ENCODE peak calls at places on chromosome X, in four cellular contexts. Q is SK-N-SH, J is WTC11, A is K562. S is an unnamed sample.

GRCh38 chrX:17812763-17813162 is 48.3 kb downstream of the RAI2 start:
- DNase-seq in Q (peak), J (no peak), A (peak), S (no peak)

GRCh38 chrX:40719218-40719617 is 16.1 kb downstream of the MED14 start:
- DNase-seq in Q (no peak), J (no peak), A (no peak), S (no peak)

GRCh38 chrX:131735127-131735526 is 191.3 kb downstream of the OR13H1 start:
- DNase-seq in Q (no peak), J (no peak), A (no peak), S (no peak)

GRCh38 chrX:9327747-9328145 is 137.1 kb upstream of the TBL1X start:
- DNase-seq in Q (no peak), J (no peak), A (no peak), S (no peak)

GRCh38 chrX:48617542-48618340 is 20.4 kb downstream of the WDR13 start:
- DNase-seq in Q (no peak), J (no peak), A (peak), S (no peak)

GRCh38 chrX:65744965-65745364 is 77.5 kb downstream of the MSN start:
- DNase-seq in Q (no peak), J (no peak), A (no peak), S (no peak)

GRCh38 chrX:6465731-6466130 is 69.2 kb downstream of the VCX3A start:
- DNase-seq in Q (no peak), J (no peak), A (no peak), S (no peak)

GRCh38 chrX:152177497-152178269 is 39.3 kb upstream of the MAGEA10 start:
- DNase-seq in Q (no peak), J (no peak), A (no peak), S (no peak)

GRCh38 chrX:107716045-107716684 is 59.4 kb downstream of the TSC22D3 start:
- DNase-seq in Q (peak), J (peak), A (no peak), S (no peak)

GRCh38 chrX:96183843-96184242 is 500.8 kb upstream of the DIAPH2 start:
- DNase-seq in Q (no peak), J (no peak), A (no peak), S (no peak)

GRCh38 chrX:40784516-40785151 is 49.3 kb upstream of the MED14 start:
- DNase-seq in Q (no peak), J (no peak), A (no peak), S (no peak)

GRCh38 chrX:15576019-15576418 is 24.7 kb downstream of the ACE2 start:
- DNase-seq in Q (no peak), J (no peak), A (no peak), S (no peak)

GRCh38 chrX:71638409-71638808 is 20.1 kb upstream of the CXCR3 start:
- DNase-seq in Q (no peak), J (no peak), A (no peak), S (no peak)

GRCh38 chrX:122880952-122881351 is 303.1 kb upstream of the GRIA3 start:
- DNase-seq in Q (no peak), J (no peak), A (no peak), S (no peak)

GRCh38 chrX:8254386-8254785 is 83.3 kb upstream of the VCX2 start:
- DNase-seq in Q (no peak), J (no peak), A (no peak), S (no peak)

GRCh38 chrX:102979536-102979935 is 42.5 kb downstream of the RAB40AL start:
- DNase-seq in Q (no peak), J (no peak), A (no peak), S (no peak)

GRCh38 chrX:125604448-125604847 is 284.8 kb downstream of the TEX13C start:
- DNase-seq in Q (no peak), J (no peak), A (no peak), S (no peak)

GRCh38 chrX:136907626-136908025 is 27.1 kb upstream of the RBMX start:
- DNase-seq in Q (no peak), J (no peak), A (no peak), S (no peak)

GRCh38 chrX:148265829-148266228 is 234.6 kb upstream of the AFF2 start:
- DNase-seq in Q (no peak), J (no peak), A (no peak), S (no peak)

GRCh38 chrX:38335382-38335781 is 8.1 kb upstream of the RPGR start:
- DNase-seq in Q (peak), J (no peak), A (no peak), S (no peak)

GRCh38 chrX:24026403-24026801 is 584 bp downstream of the KLHL15 start:
- DNase-seq in Q (peak), J (no peak), A (peak), S (no peak)

GRCh38 chrX:15334561-15334960 is 762 bp downstream of the PIGA start:
- DNase-seq in Q (no peak), J (no peak), A (peak), S (no peak)

DNA sequence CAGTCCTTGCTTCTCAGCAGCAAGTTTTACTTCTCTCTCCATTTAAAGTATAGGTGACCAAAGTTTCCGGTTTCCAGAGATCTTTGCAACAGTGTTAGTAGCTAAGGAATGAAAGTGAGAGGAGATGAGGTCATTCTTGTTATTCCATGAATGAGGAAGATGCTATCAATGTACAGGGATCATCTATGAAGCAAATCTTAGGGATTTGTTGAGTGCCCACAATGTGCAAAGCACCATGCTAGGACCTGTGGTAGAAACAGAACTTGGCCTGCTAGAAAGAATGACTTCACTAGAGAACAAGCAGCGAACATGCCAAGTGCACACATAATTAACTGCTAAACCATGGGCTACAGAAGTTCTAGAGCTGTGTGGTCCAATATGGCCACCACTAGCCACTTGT is 112.5 kb downstream of the MID1 start:
- DNase-seq in Q (no peak), J (no peak), A (no peak), S (no peak)
- TF ChIP-seq USF1 in Q (no peak), J (no peak), A (no peak), S (no peak)

GRCh38 chrX:45697591-45697990 is 496.9 kb upstream of the DIPK2B start:
- DNase-seq in Q (no peak), J (no peak), A (no peak), S (no peak)

GRCh38 chrX:45696762-45697161 is 496.1 kb upstream of the DIPK2B start:
- DNase-seq in Q (no peak), J (no peak), A (no peak), S (no peak)

DNA sequence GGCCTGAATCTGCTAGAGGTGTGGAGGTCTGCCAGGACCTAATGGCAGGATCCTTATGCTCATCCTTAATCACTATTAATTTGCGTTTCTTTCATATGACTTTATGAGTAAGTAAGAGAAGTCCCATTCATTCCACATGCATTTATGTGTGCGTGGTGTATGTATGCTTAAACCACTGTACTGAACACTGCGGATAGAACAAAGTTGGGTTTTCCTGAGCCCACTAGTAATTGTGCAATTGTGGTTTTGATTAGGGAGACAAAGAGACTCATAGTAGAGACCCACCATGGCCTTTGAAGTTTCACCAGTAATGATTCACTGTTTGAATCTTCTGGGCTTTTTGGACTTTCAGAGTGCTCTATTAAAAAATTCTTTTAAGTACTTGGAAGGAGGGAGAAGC is 498.5 kb upstream of the DIPK2B start:
- DNase-seq in Q (no peak), J (no peak), A (no peak), S (no peak)
- TF ChIP-seq USF1 in Q (no peak), J (no peak), A (no peak), S (no peak)

DNA sequence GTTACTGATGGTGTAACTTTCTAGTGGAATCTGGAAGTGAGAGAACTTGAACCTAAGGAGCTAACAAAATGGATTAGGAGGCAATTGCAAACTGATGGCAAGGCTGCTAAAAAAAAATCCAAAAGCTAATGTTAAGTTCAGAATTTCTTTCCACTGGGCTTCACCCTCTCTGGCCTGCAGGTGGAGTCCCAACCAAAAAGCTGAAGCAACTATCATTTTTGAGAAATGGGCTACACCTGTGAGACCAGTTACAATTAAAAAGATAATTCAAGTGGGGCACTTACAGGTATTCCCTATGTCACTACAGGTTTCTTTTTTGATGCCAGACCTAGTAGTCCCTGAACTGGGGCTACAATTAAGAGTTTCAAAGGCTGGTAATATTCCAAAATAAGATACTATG is 142.1 kb upstream of the FTHL17 start:
- DNase-seq in Q (peak), J (peak), A (peak), S (no peak)
- TF ChIP-seq USF1 in Q (no peak), J (no peak), A (no peak), S (no peak)

GRCh38 chrX:130105226-130105625 is 5.1 kb downstream of the ELF4 start:
- DNase-seq in Q (no peak), J (no peak), A (no peak), S (no peak)

GRCh38 chrX:130100180-130100579 is 10.1 kb downstream of the ELF4 start:
- DNase-seq in Q (no peak), J (no peak), A (peak), S (no peak)

GRCh38 chrX:130106071-130106470 is 4.2 kb downstream of the ELF4 start:
- DNase-seq in Q (peak), J (no peak), A (no peak), S (no peak)

GRCh38 chrX:130108647-130109428 is 1.5 kb downstream of the ELF4 start:
- DNase-seq in Q (peak), J (peak), A (peak), S (no peak)

GRCh38 chrX:130103605-130104004 is 6.7 kb downstream of the ELF4 start:
- DNase-seq in Q (no peak), J (no peak), A (no peak), S (no peak)
- TF ChIP-seq USF1 in Q (no peak), J (no peak), A (no peak), S (no peak)

GRCh38 chrX:11585174-11585573 is 80.5 kb downstream of the ARHGAP6 start:
- DNase-seq in Q (no peak), J (no peak), A (no peak), S (no peak)

GRCh38 chrX:11589573-11590110 is 76.1 kb downstream of the ARHGAP6 start:
- DNase-seq in Q (no peak), J (no peak), A (no peak), S (no peak)

GRCh38 chrX:11591712-11592351 is 73.9 kb downstream of the ARHGAP6 start:
- DNase-seq in Q (no peak), J (no peak), A (no peak), S (no peak)

DNA sequence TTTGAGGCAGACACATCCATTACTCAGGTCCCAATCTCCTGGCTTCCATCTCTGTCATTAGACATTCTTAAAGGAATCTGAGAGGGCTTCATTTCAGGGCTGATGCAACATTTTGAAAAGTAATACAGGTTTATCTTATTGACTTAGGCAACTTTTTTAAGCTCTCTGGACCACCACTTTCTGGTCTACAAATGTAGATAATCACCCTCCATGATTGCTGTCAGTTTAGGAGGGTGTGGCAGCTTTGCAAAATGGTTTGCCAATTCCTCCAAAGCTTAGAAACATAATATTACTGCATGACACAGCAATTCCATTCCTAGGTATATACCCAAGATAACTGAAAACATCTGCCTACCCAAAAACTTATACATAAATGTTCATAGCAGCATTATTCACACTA is 77.6 kb downstream of the ARHGAP6 start:
- DNase-seq in Q (no peak), J (no peak), A (peak), S (no peak)
- TF ChIP-seq USF1 in Q (no peak), J (no peak), A (no peak), S (no peak)

S was measured in GM12878.